ENCODE peak calls at places on chromosomes 2 and 18, in four cellular contexts. A is Panc1, J is iPS DF 6.9, M is neural progenitor cell. P is an unnamed sample. For H3K9me3, the result is how much of the 10 kb centered on the place peaks cover.

GRCh38 chr2:134252092-134252775 is 1.6 kb upstream of the MGAT5 start:
- DNase-seq in A (no peak), J (no peak), M (no peak), P (no peak)

GRCh38 chr2:186592137-186592875 is 2.5 kb downstream of the ITGAV start:
- DNase-seq in J (no peak), A (no peak), M (no peak), P (no peak)

GRCh38 chr2:19669126-19669525 is 232.7 kb downstream of the TTC32 start:
- DNase-seq in J (no peak), A (no peak), M (no peak), P (no peak)

GRCh38 chr2:204753841-204754240 is 208.6 kb downstream of the PARD3B start:
- DNase-seq in A (no peak), J (no peak), M (no peak), P (no peak)

GRCh38 chr2:150624001-150624401 is 136.5 kb upstream of the RND3 start:
- DNase-seq in J (no peak), M (no peak), A (no peak), P (no peak)

GRCh38 chr2:42888321-42888720 is 95.9 kb upstream of the HAAO start:
- DNase-seq in M (no peak), J (no peak), A (no peak), P (no peak)

GRCh38 chr2:215528555-215528954 is 92.7 kb upstream of the FN1 start:
- DNase-seq in M (no peak), J (no peak), A (no peak), P (no peak)

GRCh38 chr2:239393941-239394340 is 6.9 kb downstream of the HDAC4 start:
- DNase-seq in A (no peak), M (no peak), J (no peak), P (no peak)

GRCh38 chr18:7980136-7980535 is 413.0 kb downstream of the PTPRM start:
- DNase-seq in J (peak), A (no peak), M (peak), P (peak)

GRCh38 chr2:85506768-85507181 is 32.2 kb upstream of the MAT2A start:
- DNase-seq in A (no peak), J (no peak), M (no peak), P (no peak)

GRCh38 chr18:361941-362913 is 94.4 kb upstream of the THOC1 start:
- DNase-seq in A (no peak), J (no peak), M (peak), P (peak)

GRCh38 chr18:67301592-67301991 is 214.9 kb downstream of the DSEL start:
- DNase-seq in J (no peak), M (no peak), A (no peak), P (no peak)

GRCh38 chr18:48297139-48297538 is 112.0 kb downstream of the ZBTB7C start:
- DNase-seq in J (no peak), A (no peak), M (no peak), P (no peak)

GRCh38 chr2:217049931-217050330 is 190.1 kb upstream of the TNP1 start:
- DNase-seq in A (no peak), J (no peak), M (peak), P (no peak)

GRCh38 chr2:133801956-133802355 is 233.7 kb upstream of the NCKAP5 start:
- DNase-seq in M (no peak), A (no peak), J (no peak), P (no peak)

GRCh38 chr2:201830666-201831065 is 24.3 kb downstream of the CDK15 start:
- DNase-seq in M (no peak), A (no peak), J (no peak), P (no peak)

GRCh38 chr18:11761553-11761952 is 72.5 kb downstream of the GNAL start:
- DNase-seq in M (peak), A (no peak), J (no peak), P (no peak)

GRCh38 chr18:9941660-9942059 is 27.8 kb downstream of the VAPA start:
- DNase-seq in J (no peak), M (no peak), A (no peak), P (no peak)

GRCh38 chr2:170396799-170397459 is 219.0 kb downstream of the MYO3B start:
- DNase-seq in J (no peak), A (no peak), M (no peak), P (no peak)

GRCh38 chr2:53182609-53183008 is 585.0 kb upstream of the CHAC2 start:
- DNase-seq in M (peak), J (no peak), A (no peak), P (peak)

GRCh38 chr2:18593496-18593895 is 4.1 kb upstream of the NT5C1B start:
- DNase-seq in A (no peak), M (no peak), J (no peak), P (no peak)

GRCh38 chr2:209876211-209876610 is 104.6 kb downstream of the UNC80 start:
- DNase-seq in M (no peak), A (no peak), J (no peak), P (no peak)

GRCh38 chr2:199485732-199486335 is 28.1 kb upstream of the SATB2 start:
- DNase-seq in A (no peak), M (peak), J (no peak), P (peak)

GRCh38 chr18:5066380-5066977 is 130.6 kb downstream of the AKAIN1 start:
- DNase-seq in M (peak), A (no peak), J (peak), P (peak)

GRCh38 chr2:15178946-15179345 is 382.2 kb downstream of the NBAS start:
- DNase-seq in J (no peak), M (no peak), A (no peak), P (no peak)

GRCh38 chr2:15180379-15180778 is 380.8 kb downstream of the NBAS start:
- DNase-seq in J (no peak), A (no peak), M (no peak), P (no peak)

GRCh38 chr2:15176604-15177003 is 384.5 kb downstream of the NBAS start:
- DNase-seq in A (no peak), J (no peak), M (no peak), P (no peak)

GRCh38 chr2:15174567-15174966 is 386.6 kb downstream of the NBAS start:
- DNase-seq in J (no peak), A (no peak), M (no peak), P (no peak)

DNA sequence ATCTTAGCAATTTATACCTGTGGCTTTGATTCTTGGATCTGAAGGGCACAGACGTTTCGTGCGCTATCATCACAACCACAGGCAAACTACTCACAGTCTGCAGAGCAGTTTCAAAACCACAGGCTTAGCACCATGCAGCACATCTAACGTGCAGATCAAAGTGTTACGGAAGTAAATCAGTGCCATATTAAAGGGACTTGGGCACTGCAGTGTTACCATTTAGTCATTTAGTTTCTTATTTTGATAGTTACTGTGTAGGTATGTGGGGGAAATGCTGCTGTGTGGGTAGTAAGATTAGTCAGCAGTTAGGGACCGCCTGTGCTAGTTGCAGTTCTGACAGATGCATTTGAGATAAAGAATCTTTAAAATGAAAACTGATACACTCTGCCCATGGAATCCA is 384.0 kb downstream of the NBAS start:
- DNase-seq in A (no peak), M (no peak), J (no peak), P (no peak)
- H3K4me3 ChIP-seq in A (no peak), M (no peak), J (no peak), P (no peak)

DNA sequence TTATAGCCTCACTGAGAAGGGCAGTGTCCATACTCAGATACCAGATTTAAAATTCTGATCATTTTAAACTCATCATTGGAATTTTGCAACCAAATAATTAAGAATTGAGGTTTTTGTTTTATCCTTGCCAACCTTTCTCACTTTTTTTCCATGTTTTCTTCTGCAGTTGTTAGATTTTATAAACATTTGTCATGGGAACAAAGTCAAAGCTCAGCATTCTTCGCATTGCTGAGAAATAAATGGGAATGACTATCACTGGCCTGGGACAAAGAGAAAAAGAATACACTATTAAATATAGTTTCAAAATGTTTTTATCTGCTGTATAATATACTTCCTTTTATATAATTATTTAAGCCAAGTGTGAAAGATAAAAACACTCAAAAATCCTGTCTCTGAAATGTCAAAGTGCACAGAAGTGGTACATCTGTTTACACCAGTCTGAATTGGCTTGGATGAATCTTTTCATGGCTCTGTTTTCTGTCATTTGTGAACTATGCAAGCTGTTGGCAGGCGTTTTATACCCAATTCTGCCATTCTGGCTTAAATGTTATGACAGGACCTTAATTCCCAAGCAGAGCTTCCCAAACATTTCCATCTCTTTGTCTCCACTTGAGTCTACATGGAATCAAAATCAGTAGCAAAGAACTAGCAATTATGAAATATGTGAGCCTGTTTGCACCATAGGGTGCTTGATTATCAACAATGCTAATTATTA is 249.3 kb upstream of the SYT4 start:
- DNase-seq in A (no peak), M (no peak), J (no peak), P (no peak)
- H3K9me3 ChIP-seq in A (under half), M (under half), J (under half), P (under half)

DNA sequence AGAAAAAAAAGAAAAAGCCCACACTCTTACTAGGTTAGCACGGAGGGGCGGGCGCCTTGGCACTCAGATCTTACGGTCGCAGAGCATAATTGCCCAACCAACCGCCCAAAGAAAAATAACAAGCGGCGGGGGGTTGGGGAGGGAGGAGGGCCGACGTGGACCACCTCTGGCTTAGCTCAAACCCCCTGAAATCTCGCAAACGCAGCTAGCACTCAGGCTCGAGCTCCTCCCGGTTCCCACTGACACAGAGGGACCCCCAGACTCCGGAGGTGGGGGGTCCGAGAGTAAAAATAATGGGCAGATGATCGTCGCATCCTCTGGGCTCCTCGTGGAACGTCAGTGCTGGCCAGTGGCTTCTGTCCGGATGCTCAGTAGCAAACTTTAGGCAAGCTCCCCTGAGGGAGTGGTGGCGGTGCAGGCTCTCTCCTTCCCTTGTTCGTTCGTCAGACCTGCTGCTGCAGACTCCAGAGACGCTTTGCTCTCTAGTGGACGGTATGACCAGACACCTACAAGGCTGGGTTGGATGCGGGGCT is 12.0 kb downstream of the CATIP start:
- DNase-seq in M (peak), J (no peak), A (no peak), P (no peak)
- H3K4me3 ChIP-seq in M (no peak), J (no peak), A (no peak), P (no peak)

DNA sequence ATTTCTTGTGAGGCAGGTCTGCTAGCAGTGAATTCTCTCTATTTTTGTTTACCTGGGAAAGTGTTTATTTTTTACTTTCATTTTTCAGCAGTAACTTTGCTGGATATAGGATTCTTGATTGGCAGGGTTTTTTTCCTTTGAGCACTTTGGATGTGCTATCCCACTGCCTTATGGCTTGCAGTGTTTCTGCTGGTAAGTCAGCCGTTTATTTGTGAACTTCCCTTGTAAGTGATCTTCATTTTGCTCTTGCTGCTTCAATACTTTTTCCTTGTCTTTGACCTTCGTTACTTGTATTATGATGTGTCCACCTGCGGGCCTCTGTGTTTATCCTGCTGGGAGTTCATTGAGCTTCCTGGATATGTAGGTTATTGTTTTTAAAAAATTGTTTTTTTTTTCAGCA is 54.7 kb downstream of the SLC66A2 start:
- DNase-seq in M (no peak), A (no peak), J (no peak), P (no peak)
- H3K9me3 ChIP-seq in M (under half), A (under half), J (under half), P (half or more)

GRCh38 chr2:30257266-30258214 is 26.2 kb downstream of the LBH start:
- DNase-seq in J (no peak), A (no peak), M (no peak), P (no peak)
- H3K4me3 ChIP-seq in J (no peak), A (no peak), M (no peak), P (no peak)

DNA sequence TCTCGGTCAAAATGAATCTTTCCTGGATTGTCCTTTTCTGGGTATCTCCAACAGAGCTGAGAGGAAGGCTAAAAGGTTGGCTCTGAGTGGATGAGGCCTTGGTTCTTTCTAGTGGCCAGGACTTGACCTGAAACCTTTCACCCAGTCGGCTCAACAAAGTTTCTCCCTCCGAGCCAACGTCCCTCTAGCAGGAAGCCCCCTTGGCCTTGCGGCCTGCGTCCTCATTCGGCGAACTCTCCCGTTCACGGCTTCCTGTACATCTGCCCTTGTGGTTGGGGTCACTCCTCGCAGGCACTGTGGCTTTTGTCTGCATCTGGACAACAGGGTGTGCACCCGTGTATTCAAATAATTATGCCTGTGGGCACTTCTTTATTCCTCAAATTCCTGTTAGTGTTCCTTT is 9.4 kb upstream of the SIX3 start:
- DNase-seq in M (peak), J (no peak), A (no peak), P (no peak)
- H3K9me3 ChIP-seq in M (under half), J (under half), A (under half), P (under half)

DNA sequence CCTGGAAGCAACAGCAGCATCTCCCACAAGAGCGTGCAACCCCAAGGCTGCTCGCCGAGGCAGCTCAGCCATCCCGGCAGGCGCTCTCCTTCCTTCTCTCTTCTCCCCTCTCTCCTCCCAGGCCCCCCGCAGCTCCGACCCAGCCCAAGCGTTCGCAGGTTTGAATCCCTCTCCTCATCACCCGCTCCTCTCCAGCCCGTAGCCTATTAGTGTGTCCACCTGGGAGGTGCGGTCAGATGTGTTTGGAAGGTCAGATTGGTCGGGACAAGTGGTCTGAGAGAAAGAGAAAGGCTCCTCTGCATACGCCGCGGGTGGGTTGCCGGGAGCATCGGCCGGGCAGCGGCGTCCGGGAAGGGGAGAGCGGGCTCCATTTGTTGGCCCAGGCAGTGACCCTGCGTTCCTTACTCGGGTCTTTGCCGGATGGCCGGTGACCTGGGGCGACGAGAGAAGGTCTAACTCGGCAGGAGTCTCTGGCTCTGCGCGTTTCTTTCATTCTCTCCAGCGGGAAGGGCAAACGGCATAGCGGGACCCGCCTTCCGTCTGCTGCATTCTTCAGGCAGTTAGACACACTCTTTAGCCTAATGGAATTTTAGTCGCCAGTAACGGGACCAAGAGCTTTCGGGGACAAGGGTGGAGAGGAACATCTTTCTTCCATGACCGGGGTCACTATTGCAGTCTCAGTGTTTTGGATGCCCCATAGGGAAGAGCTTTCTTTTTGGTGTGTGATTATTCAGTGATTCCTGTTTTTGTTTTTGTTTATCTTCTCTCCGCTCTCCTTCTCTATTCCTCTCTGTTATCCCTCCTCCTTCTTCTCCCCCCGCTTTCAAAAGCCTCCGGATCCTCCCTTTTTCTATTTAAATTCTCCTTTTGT is 1.1 kb upstream of the TMEFF2 start:
- DNase-seq in A (no peak), M (peak), J (no peak), P (no peak)
- H3K4me3 ChIP-seq in A (peak), M (peak), J (peak), P (peak)

P was measured in WERI-Rb-1.